ENCODE peak calls at places on chromosomes 13 and 19, in ten cellular contexts. B is breast epithelium, M is transverse colon, D is suprapubic skin, P is GM23338, V is sigmoid colon, F is stomach, I is spleen, K is esophagus muscularis mucosa, Z is endothelial cell of umbilical vein. X is an unnamed sample.

GRCh38 chr13:34421849-34422475 is 520.1 kb upstream of the NBEA start:
- DNase-seq in M (no peak), Z (no peak), I (no peak), D (no peak), B (no peak), P (no peak), V (no peak), F (no peak), K (no peak), X (no peak)

GRCh38 chr19:53086949-53087348 is 16.3 kb downstream of the ZNF160 start:
- DNase-seq in B (no peak), I (peak; percentile 85), F (no peak), M (no peak), D (no peak), Z (peak; percentile 94), P (no peak), V (no peak), K (no peak), X (no peak)

GRCh38 chr13:110397445-110397844 is 90.4 kb downstream of the COL4A2 start:
- DNase-seq in V (peak; percentile 81), F (no peak), P (no peak), K (no peak), D (no peak), I (no peak), M (no peak), B (no peak), Z (no peak), X (no peak)

GRCh38 chr13:46103037-46103436 is 1.8 kb downstream of the CPB2 start:
- DNase-seq in D (no peak), F (no peak), M (no peak), V (no peak), B (no peak), P (no peak), Z (no peak), I (no peak), K (no peak), X (no peak)

GRCh38 chr19:57103573-57104277 is 16.1 kb upstream of the USP29 start:
- DNase-seq in I (no peak), F (peak; percentile 41), P (peak; percentile 83), M (peak; percentile 29), V (peak; percentile 76), B (no peak), Z (peak; percentile 19), K (no peak), D (no peak), X (no peak)

GRCh38 chr19:5628470-5628869 is 5.6 kb downstream of the SAFB start:
- DNase-seq in V (no peak), I (no peak), Z (no peak), D (no peak), K (no peak), P (no peak), B (no peak), F (no peak), M (no peak), X (no peak)

GRCh38 chr19:29245221-29245620 is 32.3 kb upstream of the UQCRFS1 start:
- DNase-seq in D (no peak), M (no peak), P (no peak), V (no peak), F (no peak), I (no peak), Z (no peak), K (no peak), B (no peak), X (no peak)

GRCh38 chr19:14979498-14980255 is at the start of gene SLC1A6:
- DNase-seq in K (no peak), I (no peak), P (peak; percentile 83), M (no peak), D (no peak), F (no peak), V (no peak), B (no peak), Z (no peak), X (no peak)

GRCh38 chr19:19157808-19158207 is 12.3 kb downstream of the MEF2B start:
- DNase-seq in D (no peak), B (no peak), M (no peak), I (no peak), P (no peak), F (no peak), Z (no peak), V (no peak), K (no peak), X (no peak)

GRCh38 chr13:29502391-29503008 is 93.0 kb downstream of the SLC7A1 start:
- DNase-seq in B (no peak), F (no peak), D (no peak), M (no peak), Z (no peak), I (peak; percentile 71), P (no peak), K (no peak), V (no peak), X (no peak)

GRCh38 chr13:36154567-36155231 is 23.5 kb upstream of the DCLK1 start:
- DNase-seq in M (no peak), Z (no peak), F (no peak), D (no peak), V (no peak), K (no peak), I (no peak), B (no peak), P (peak; percentile 79), X (no peak)

GRCh38 chr13:30744056-30744684 is 8.8 kb downstream of the ALOX5AP start:
- DNase-seq in Z (peak; percentile 36), F (peak; percentile 56), M (peak; percentile 71), B (no peak), P (no peak), V (no peak), K (no peak), D (no peak), I (peak; percentile 93), X (no peak)

DNA sequence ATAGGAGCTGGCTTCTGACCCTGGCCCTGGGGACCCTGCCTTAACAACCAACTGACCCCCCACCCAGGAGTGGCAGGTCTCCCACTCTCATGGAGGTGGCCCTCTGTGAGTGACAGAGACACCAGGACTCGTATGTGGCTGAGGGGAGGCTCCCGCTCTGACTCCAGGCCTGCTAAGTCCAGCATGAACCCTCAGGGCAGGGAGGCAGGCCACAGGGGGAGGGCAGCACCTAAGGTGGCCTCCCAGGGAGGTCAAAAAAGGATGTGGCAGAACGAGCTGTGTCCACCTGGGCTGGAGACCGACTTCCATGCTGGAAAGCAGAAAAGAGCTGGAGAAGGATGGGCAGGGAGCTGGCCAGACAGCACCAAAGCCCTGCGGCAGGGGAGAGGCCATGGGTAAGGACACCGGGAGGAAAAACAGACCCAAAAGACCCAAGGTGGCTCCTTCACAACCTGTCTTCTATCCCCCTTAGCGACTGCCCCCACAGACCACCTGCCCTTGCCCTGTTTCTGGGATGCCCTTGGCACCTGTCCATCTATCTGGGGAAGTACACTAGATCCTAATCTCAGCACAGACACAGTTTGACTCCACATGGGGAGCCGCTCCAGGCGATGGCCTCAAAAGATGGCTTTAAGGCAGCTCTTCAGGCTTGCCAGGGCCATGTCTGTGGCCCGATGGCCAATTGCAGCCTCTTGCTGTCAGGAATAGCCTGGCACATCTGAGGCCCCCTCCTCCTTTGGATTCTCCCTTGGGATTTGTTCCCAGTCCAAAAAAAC is 10.5 kb upstream of the SLC35E1 start:
- DNase-seq in D (no peak), M (no peak), V (no peak), F (no peak), I (no peak), K (no peak), B (no peak), P (no peak), Z (no peak), X (no peak)
- H3K4me1 ChIP-seq in D (peaks cover 81% of the 10 kb centered on the region), M (peaks cover 55% of the 10 kb centered on the region), V (peaks cover 56% of the 10 kb centered on the region), F (peaks cover 86% of the 10 kb centered on the region), I (peaks cover 81% of the 10 kb centered on the region), K (peaks cover 82% of the 10 kb centered on the region), B (peaks cover 25% of the 10 kb centered on the region), P (peaks cover 35% of the 10 kb centered on the region), Z (peaks cover 23% of the 10 kb centered on the region), X (peaks cover 43% of the 10 kb centered on the region)

GRCh38 chr19:3068071-3068470 is 5.8 kb upstream of the TLE5 start:
- DNase-seq in D (no peak), I (peak; percentile 84), V (no peak), K (no peak), B (no peak), M (no peak), F (no peak), Z (no peak), P (no peak), X (no peak)
- TF ChIP-seq POLR2AphosphoS5 in D (no peak), I (peak; percentile 70), V (no peak), K (no peak), B (no peak), M (no peak), F (no peak), Z (no peak), P (no peak), X (no peak)

GRCh38 chr19:55406869-55407624 is 541 bp downstream of the UBE2S start:
- DNase-seq in Z (peak; percentile 38), F (peak; percentile 46), K (no peak), D (no peak), I (no peak), P (no peak), M (peak; percentile 51), V (no peak), B (no peak), X (no peak)
- H3K27ac ChIP-seq in Z (peak overlapping the region; percentile 90), F (peak overlapping the region; percentile 99), K (peak overlapping the region; percentile 99), D (peak overlapping the region; percentile 96), I (peak overlapping the region; percentile 98), P (peak overlapping the region; percentile 97), M (peak overlapping the region; percentile 97), V (peak overlapping the region; percentile 100), B (peak overlapping the region; percentile 93), X (peak overlapping the region; percentile 100)

GRCh38 chr19:1258161-1258492 is 9.7 kb downstream of the MIDN start:
- DNase-seq in M (no peak), B (no peak), K (no peak), Z (no peak), D (no peak), I (peak; percentile 84), P (no peak), F (no peak), V (no peak), X (no peak)

GRCh38 chr19:1259206-1259872 is 9.8 kb upstream of the CIRBP start:
- DNase-seq in M (peak; percentile 88), I (peak; percentile 98), F (peak; percentile 72), P (peak; percentile 81), V (peak; percentile 80), K (no peak), D (no peak), Z (peak; percentile 62), B (no peak), X (no peak)

GRCh38 chr19:1257475-1258160 is 9.2 kb downstream of the MIDN start:
- DNase-seq in V (no peak), Z (no peak), M (no peak), B (no peak), I (peak; percentile 84), F (no peak), D (no peak), P (no peak), K (no peak), X (no peak)

GRCh38 chr19:1259873-1260748 is 9.0 kb upstream of the CIRBP start:
- DNase-seq in V (peak; percentile 73), F (no peak), M (peak; percentile 63), I (peak; percentile 95), K (no peak), Z (peak; percentile 24), D (no peak), P (no peak), B (no peak), X (no peak)

DNA sequence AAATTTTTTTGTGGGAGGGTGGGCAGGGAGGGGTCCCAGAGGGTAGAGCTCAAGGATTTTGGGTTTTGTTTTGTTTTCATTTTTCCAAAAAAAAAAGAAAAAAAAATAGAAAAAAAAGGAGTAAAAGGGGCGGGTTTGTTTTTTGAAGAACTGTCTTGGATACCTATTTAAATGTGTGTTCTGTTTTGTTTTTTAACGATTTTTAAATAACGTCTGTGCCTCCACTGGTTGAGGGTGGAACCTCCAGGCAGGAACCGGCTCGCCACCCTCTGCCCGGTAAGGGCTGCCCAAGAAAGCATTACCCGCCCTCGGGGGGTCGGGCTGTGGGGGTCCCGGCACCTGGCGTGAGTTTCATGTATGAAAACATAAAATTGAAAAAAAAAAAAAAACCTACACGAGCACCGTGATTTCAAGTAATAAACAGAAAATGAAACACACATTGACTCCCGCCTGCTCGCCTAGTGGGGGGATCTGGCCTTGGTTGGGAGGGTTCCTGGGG is 10.4 kb downstream of the MIDN start:
- DNase-seq in I (no peak), K (no peak), M (no peak), V (no peak), F (no peak), B (no peak), Z (no peak), D (no peak), P (no peak), X (no peak)
- H3K4me1 ChIP-seq in I (peaks cover 92% of the 10 kb centered on the region), K (peaks cover 94% of the 10 kb centered on the region), M (peaks cover 91% of the 10 kb centered on the region), V (peaks cover 84% of the 10 kb centered on the region), F (peaks cover 97% of the 10 kb centered on the region), B (peaks cover 30% of the 10 kb centered on the region), Z (peaks cover 53% of the 10 kb centered on the region), D (peaks cover 92% of the 10 kb centered on the region), P (peaks cover 54% of the 10 kb centered on the region), X (peaks cover 71% of the 10 kb centered on the region)

X was measured in Panc1.